ENCODE peak calls at places on chromosomes 5 and 9, in six cellular contexts. P is H1, L is IMR-90, W is H9, C is mesenchymal stem cell, A is neuronal stem cell. E is an unnamed sample.

GRCh38 chr5:17817946-17818345 is 183.7 kb downstream of the TAF11L14 start:
- DNase-seq in L (peak), C (no peak), P (no peak), A (no peak), W (no peak), E (no peak)

GRCh38 chr5:143170104-143170503 is 233.4 kb downstream of the NR3C1 start:
- DNase-seq in L (no peak), A (no peak), W (no peak), P (no peak), C (no peak), E (no peak)

GRCh38 chr5:80147119-80147815 is 108.6 kb downstream of the SERINC5 start:
- DNase-seq in A (no peak), P (no peak), W (no peak), L (no peak), C (no peak), E (no peak)

GRCh38 chr9:112332977-112333638 is at the start of gene PTBP3:
- DNase-seq in P (peak), A (peak), L (peak), W (peak), C (peak), E (peak)

GRCh38 chr5:32542216-32543059 is 42.9 kb upstream of the SUB1 start:
- DNase-seq in W (no peak), P (no peak), C (peak), A (no peak), L (peak), E (peak)

GRCh38 chr5:169945831-169946261 is 34.4 kb downstream of the INSYN2B start:
- DNase-seq in P (peak), W (peak), C (peak), A (peak), L (peak), E (no peak)

GRCh38 chr9:14585730-14586473 is 107.3 kb downstream of the ZDHHC21 start:
- DNase-seq in L (no peak), P (no peak), C (no peak), W (no peak), A (no peak), E (no peak)

GRCh38 chr9:127503379-127503921 is 52.1 kb downstream of the LRSAM1 start:
- DNase-seq in A (no peak), P (no peak), L (no peak), W (no peak), C (no peak), E (peak)

GRCh38 chr5:172832383-172833315 is 1.4 kb upstream of the ERGIC1 start:
- DNase-seq in P (no peak), L (no peak), A (no peak), C (no peak), W (no peak), E (no peak)

GRCh38 chr5:32828492-32828891 is 117.4 kb downstream of the NPR3 start:
- DNase-seq in W (no peak), C (no peak), L (peak), P (no peak), A (no peak), E (no peak)

GRCh38 chr5:150557507-150557872 is 49.6 kb downstream of the NDST1 start:
- DNase-seq in W (no peak), P (no peak), A (no peak), L (no peak), C (no peak), E (no peak)

GRCh38 chr5:177023247-177023703 is 779 bp downstream of the ZNF346 start:
- DNase-seq in W (no peak), A (peak), P (no peak), L (peak), C (peak), E (no peak)

GRCh38 chr5:138953370-138954256 is 78.5 kb upstream of the LRRTM2 start:
- DNase-seq in L (peak), W (no peak), C (peak), A (no peak), P (no peak), E (no peak)

GRCh38 chr5:145988993-145989392 is 52.6 kb downstream of the SH3RF2 start:
- DNase-seq in P (no peak), A (no peak), L (no peak), W (no peak), C (no peak), E (no peak)
- H4K91ac ChIP-seq in P (no peak), A (no peak), L (no peak), W (no peak), C (no peak), E (no peak)

GRCh38 chr5:158135682-158136176 is 276.8 kb upstream of the CLINT1 start:
- DNase-seq in W (peak), C (no peak), P (peak), L (no peak), A (peak), E (no peak)
- H4K91ac ChIP-seq in W (no peak), C (no peak), P (no peak), L (no peak), A (no peak), E (no peak)

GRCh38 chr5:101430551-101430950 is 527.5 kb upstream of the ST8SIA4 start:
- DNase-seq in W (no peak), A (no peak), L (no peak), P (no peak), C (no peak), E (no peak)
- H4K91ac ChIP-seq in W (no peak), A (no peak), L (no peak), P (no peak), C (no peak), E (no peak)

GRCh38 chr5:147831465-147831864 is at the start of gene SPINK1:
- DNase-seq in C (no peak), P (no peak), W (no peak), A (no peak), L (no peak), E (no peak)

GRCh38 chr5:147830035-147830434 is 1.4 kb downstream of the SPINK1 start:
- DNase-seq in P (no peak), W (no peak), C (no peak), L (no peak), A (no peak), E (no peak)

GRCh38 chr5:147836439-147836838 is 5.0 kb upstream of the SPINK1 start:
- DNase-seq in W (no peak), L (no peak), P (no peak), C (no peak), A (no peak), E (no peak)

GRCh38 chr5:147835386-147835798 is 3.9 kb upstream of the SPINK1 start:
- DNase-seq in A (no peak), L (no peak), P (no peak), W (no peak), C (peak), E (peak)
- H4K91ac ChIP-seq in A (no peak), L (no peak), P (no peak), W (no peak), C (no peak), E (no peak)

DNA sequence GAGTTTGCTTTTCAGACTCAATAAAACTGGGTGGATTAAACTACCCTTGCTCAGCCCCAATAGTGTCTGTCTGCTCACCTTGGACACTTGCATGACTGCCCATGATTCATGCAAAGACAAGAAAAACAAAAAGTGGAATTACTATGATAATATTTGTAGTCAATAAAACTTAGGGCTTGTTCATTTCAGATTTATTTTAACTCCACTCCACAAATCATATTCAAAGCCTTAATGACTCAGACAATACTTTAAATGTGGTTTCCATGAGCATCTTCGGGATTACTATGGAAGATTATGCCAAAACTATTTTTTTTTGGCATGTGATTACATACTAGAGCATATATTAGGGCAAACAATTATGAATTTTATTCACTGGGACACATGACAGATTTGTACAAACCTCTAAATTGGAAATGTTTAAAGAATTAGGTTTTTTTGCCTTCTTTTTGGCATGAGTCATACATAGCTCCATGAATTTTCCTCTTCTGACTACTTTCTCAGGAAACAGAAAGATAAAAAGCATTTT is 468.9 kb downstream of the ACTL7B start:
- DNase-seq in A (no peak), L (peak), W (no peak), P (no peak), C (peak), E (no peak)
- H4K91ac ChIP-seq in A (no peak), L (no peak), W (no peak), P (no peak), C (no peak), E (no peak)

DNA sequence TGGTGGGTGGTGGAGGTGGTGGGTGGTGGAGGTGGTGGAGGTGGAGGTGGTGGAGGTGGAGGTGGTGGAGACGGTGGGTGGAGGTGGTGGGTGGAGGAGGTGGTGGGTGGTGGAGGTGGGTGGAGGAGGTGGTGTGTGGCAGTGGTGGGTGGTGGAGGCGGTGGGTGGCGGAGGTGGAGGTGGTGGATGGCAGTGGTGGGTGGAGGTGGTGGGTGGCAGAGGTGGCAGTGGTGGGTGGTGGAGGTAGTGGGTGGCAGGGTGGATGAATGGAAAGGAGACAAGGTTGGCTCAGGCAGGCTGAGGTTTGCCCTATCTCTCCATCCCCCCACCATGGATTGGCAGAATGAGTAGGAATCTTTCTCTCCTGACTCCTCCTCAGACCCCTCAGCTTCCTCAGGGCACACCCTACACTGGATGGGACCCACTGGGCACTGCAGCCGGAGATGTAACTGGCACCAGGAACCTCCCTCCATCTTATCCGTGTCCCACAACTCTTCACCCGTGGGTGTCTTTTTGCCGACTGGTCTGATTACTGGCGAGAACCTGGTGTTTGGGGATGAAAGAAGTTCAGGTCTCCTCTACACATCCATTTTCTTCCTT is 166.3 kb downstream of the C9orf50 start:
- DNase-seq in W (no peak), P (no peak), C (no peak), A (no peak), L (no peak), E (no peak)
- H4K91ac ChIP-seq in W (no peak), P (no peak), C (peak), A (no peak), L (no peak), E (no peak)

DNA sequence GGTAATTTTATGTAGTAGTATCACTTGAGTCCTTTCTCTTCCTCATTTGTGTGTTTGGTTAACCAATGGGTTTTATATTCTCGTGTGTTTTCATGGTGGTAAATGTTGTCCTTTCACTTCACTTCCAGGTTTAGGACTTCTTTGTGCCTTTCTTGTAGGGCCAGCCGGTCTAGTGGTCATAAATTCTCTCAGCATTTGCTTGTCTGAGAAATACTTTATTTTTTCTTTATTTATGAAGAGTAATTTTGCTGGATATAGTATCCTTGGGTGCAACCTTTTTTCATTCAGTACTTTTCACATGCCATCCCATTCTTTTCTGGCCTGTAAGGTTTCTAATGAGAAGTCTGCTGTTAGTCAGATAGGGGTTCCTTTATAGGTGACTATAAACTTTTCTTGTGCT is 107.1 kb downstream of the GNA14 start:
- DNase-seq in A (no peak), W (no peak), P (no peak), L (no peak), C (no peak), E (no peak)
- H4K91ac ChIP-seq in A (no peak), W (no peak), P (no peak), L (no peak), C (no peak), E (no peak)

DNA sequence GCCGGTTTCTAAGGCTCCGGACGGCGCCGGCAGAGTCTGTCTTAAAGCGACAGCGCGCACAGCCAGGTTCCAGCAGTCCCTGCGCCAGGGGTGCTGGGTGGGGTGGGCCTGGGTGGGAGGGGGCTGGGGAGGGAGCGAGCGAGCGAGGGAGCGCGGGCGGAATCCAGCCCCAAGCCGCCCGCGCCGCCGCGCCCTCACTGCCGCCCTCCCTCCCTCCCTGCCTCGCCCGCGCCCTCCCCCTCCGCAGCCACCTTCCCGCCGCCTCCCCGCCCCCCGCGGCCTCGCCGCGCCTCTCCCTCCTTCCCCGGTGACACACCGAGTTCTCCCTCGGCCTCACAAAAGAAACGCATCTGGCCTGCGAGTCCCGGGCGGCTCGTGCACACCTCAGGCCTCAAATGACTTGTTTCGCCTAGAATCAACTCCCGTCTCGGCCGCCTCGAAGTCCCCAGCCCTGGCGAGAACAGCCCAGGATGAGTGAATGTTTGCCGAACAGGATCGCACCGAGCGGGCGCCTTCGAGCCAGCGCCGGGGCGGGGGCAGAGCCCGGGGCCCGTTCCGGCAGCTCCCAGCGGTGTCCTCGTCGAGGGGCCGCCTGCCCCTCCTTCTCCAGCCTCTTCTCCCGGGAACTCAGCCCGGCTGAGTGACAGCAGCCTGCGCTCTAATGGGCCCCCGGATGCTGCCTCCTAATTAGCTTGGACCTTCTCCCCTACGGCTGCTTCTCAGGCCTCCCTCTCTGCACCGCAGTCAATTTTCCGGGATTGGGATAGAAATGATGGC is at the start of gene PITX1:
- DNase-seq in W (peak), P (peak), C (peak), L (peak), A (peak), E (no peak)
- H4K91ac ChIP-seq in W (no peak), P (no peak), C (peak), L (peak), A (no peak), E (no peak)

GRCh38 chr5:116685931-116686330 is 111.3 kb upstream of the SEMA6A start:
- DNase-seq in A (no peak), W (no peak), P (no peak), L (no peak), C (no peak), E (no peak)

GRCh38 chr5:116681334-116682013 is 106.9 kb upstream of the SEMA6A start:
- DNase-seq in A (no peak), C (no peak), P (no peak), W (no peak), L (no peak), E (no peak)

GRCh38 chr5:116686438-116686837 is 111.8 kb upstream of the SEMA6A start:
- DNase-seq in P (no peak), L (no peak), C (no peak), W (no peak), A (no peak), E (no peak)

GRCh38 chr5:116685069-116685468 is 110.4 kb upstream of the SEMA6A start:
- DNase-seq in C (no peak), W (no peak), P (no peak), A (no peak), L (no peak), E (no peak)
- H4K91ac ChIP-seq in C (no peak), W (no peak), P (no peak), A (no peak), L (no peak), E (no peak)

DNA sequence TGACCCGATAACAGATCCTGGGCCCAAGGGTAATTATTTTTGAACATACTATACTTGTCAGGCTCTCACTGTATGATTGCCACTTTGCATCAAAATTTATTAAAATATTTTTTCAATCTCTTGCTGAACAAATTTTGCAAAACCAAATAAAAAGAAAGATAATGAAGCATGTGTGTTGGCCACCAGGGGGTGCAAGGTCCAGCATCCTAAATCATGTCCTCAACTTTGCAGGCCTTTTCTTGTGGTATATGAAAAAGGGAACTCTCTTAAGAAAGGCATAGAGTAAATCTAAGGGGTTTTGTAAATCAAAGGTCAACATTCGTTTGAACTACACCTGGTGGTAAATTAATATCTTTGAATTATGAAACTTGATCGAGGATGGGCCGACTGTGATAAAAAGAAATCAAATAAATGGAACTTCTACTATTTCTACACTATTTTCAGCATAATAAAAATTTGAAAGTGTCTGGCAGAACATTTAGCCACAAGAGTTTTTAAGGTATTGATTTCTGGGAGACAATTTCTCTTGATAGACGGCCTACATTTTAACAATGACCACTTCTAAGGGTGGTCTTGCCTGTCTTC is 676.5 kb downstream of the DMRTA1 start:
- DNase-seq in A (peak), P (peak), L (peak), C (peak), W (peak), E (peak)
- H4K91ac ChIP-seq in A (no peak), P (no peak), L (no peak), C (no peak), W (no peak), E (no peak)

E was measured in trophoblast cell.